ENCODE peak calls at places on chromosome 15, in four cellular contexts. D is cardiac muscle cell, N is heart left ventricle, K is PC-3. A is an unnamed sample.

GRCh38 chr15:91915576-91915975 is 62.1 kb downstream of the SLCO3A1 start:
- DNase-seq in D (no peak), N (no peak), K (no peak), A (no peak)

GRCh38 chr15:88980498-88980897 is 67.3 kb upstream of the MFGE8 start:
- DNase-seq in D (no peak), N (no peak), K (no peak), A (no peak)

GRCh38 chr15:81133782-81134461 is at the start of gene CFAP161:
- DNase-seq in D (peak), N (peak), K (no peak), A (peak)

GRCh38 chr15:71756574-71757352 is 53.6 kb upstream of the NR2E3 start:
- DNase-seq in D (no peak), N (no peak), K (no peak), A (no peak)

GRCh38 chr15:70244978-70245542 is 147.3 kb upstream of the TLE3 start:
- DNase-seq in D (no peak), N (no peak), K (no peak), A (no peak)

GRCh38 chr15:70095387-70096214 is 2.1 kb downstream of the TLE3 start:
- DNase-seq in D (peak), N (peak), K (peak), A (no peak)

GRCh38 chr15:40242671-40243070 is 3.8 kb downstream of the PAK6 start:
- DNase-seq in D (no peak), N (no peak), K (no peak), A (no peak)

GRCh38 chr15:77859491-77860060 is 217.9 kb downstream of the TBC1D2B start:
- DNase-seq in D (no peak), N (no peak), K (no peak), A (no peak)

GRCh38 chr15:25175033-25175788 is 220.4 kb downstream of the SNRPN start:
- DNase-seq in D (no peak), N (peak), K (no peak), A (no peak)

GRCh38 chr15:91338763-91339162 is 238.7 kb downstream of the SV2B start:
- DNase-seq in D (peak), N (no peak), K (peak), A (peak)

GRCh38 chr15:60384052-60384451 is 13.7 kb downstream of the ANXA2 start:
- DNase-seq in D (peak), N (no peak), K (no peak), A (peak)

GRCh38 chr15:60385620-60386552 is 11.9 kb downstream of the ANXA2 start:
- DNase-seq in D (no peak), N (no peak), K (no peak), A (peak)

GRCh38 chr15:60387321-60387720 is 10.5 kb downstream of the ANXA2 start:
- DNase-seq in D (no peak), N (no peak), K (no peak), A (no peak)

GRCh38 chr15:60383008-60383694 is 14.6 kb downstream of the ANXA2 start:
- DNase-seq in D (no peak), N (no peak), K (no peak), A (no peak)

DNA sequence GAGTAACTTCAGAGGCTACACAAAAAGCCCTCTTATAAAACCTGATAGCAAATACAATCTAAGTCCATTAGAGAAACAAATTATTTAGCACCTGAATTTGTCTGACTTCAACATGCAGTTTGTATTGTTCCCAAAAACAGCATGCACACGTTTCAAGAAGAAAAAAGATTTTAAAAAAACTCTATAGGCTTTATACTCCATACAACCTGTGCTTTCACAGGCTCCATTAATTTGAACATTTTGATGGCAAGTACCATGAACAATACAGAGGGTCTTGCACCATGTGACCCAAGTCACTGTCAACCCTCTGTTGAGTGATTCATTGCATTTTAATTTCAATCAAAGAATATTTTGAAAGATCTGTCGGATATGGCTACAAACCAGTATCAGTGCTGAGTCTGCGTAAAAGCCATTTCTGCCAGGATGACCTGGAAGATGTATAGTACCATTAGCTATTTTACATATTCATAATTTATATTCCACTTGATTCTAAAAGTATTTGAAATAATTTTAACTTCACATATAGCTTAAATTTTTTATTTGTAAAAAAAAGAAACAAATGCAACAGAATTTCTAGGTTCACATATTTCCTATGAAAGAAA is 13.2 kb downstream of the ANXA2 start:
- DNase-seq in D (no peak), N (no peak), K (no peak), A (no peak)
- H3K4me3 ChIP-seq in D (no peak), N (no peak), K (no peak), A (no peak)

GRCh38 chr15:59540654-59541053 is 70.9 kb upstream of the GCNT3 start:
- DNase-seq in D (no peak), N (no peak), K (no peak), A (no peak)

GRCh38 chr15:59545573-59545972 is 66.0 kb upstream of the GCNT3 start:
- DNase-seq in D (no peak), N (no peak), K (no peak), A (no peak)

GRCh38 chr15:59539799-59540198 is 71.8 kb upstream of the GCNT3 start:
- DNase-seq in D (no peak), N (no peak), K (peak), A (peak)

GRCh38 chr15:59541750-59542149 is 69.8 kb upstream of the GCNT3 start:
- DNase-seq in D (no peak), N (no peak), K (no peak), A (no peak)

GRCh38 chr15:59543721-59544547 is 67.6 kb upstream of the GCNT3 start:
- DNase-seq in D (no peak), N (no peak), K (no peak), A (no peak)
- H3K4me3 ChIP-seq in D (no peak), N (no peak), K (no peak), A (no peak)

DNA sequence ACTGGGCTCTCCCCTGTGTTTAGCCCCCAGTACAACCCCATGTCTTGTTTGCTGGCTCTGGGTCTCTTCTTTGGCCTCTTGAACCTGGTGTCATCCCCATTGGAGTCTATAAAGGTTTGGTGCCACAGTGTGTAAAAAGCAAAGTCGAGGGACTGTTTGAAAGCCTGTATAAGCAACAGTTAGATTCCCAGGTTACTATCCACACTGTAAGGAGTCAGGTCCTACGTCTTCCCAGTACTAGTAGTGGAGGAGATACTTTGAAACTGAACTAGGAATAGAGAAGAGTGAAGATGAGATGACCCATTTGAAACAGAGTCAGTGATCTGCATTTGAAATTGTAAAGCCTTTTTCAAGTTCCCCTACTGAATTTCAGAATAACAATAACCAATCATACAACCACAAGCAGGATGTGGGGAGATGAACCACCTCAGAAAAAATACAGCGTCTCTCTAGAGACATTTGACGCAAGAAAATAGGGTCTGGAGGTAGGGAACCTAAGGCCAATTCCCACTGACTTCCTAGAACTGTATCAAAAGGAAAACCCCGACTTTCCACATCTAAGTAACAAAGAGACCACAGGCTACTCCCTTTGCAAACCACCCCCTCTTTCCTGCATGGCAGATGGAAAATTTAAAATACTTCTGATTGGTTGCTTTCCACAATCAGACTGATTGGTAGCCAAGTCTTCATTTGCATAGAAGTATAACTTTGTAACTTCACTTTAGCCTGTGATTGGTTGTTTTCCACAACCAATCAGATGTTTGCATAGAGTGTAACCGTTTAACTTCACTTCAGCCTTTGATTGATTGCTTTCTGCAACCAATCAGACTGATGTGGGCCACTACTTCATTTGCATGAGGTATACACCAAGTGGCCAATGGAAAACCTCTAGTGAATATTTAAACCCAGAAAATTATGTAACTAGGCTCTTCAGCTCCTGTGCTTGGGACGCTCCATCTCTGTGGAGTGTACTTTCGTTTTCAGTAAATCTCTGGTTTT is 49.9 kb upstream of the NEDD4 start:
- DNase-seq in D (no peak), N (no peak), K (no peak), A (peak)
- H3K4me3 ChIP-seq in D (no peak), N (no peak), K (no peak), A (no peak)

GRCh38 chr15:75044258-75044878 is 21.0 kb downstream of the PPCDC start:
- DNase-seq in D (no peak), N (no peak), K (no peak), A (no peak)
- H3K4me3 ChIP-seq in D (no peak), N (no peak), K (no peak), A (no peak)

GRCh38 chr15:85016275-85016674 is 34.6 kb downstream of the PDE8A start:
- DNase-seq in D (no peak), N (no peak), K (no peak), A (no peak)

GRCh38 chr15:85011210-85011571 is 29.5 kb downstream of the PDE8A start:
- DNase-seq in D (no peak), N (no peak), K (no peak), A (no peak)

GRCh38 chr15:85010472-85011209 is 29.0 kb downstream of the PDE8A start:
- DNase-seq in D (peak), N (no peak), K (no peak), A (peak)

GRCh38 chr15:85013785-85014184 is 32.1 kb downstream of the PDE8A start:
- DNase-seq in D (no peak), N (no peak), K (no peak), A (no peak)

GRCh38 chr15:85014932-85015331 is 33.3 kb downstream of the PDE8A start:
- DNase-seq in D (no peak), N (no peak), K (no peak), A (no peak)
- H3K4me3 ChIP-seq in D (no peak), N (no peak), K (no peak), A (no peak)

DNA sequence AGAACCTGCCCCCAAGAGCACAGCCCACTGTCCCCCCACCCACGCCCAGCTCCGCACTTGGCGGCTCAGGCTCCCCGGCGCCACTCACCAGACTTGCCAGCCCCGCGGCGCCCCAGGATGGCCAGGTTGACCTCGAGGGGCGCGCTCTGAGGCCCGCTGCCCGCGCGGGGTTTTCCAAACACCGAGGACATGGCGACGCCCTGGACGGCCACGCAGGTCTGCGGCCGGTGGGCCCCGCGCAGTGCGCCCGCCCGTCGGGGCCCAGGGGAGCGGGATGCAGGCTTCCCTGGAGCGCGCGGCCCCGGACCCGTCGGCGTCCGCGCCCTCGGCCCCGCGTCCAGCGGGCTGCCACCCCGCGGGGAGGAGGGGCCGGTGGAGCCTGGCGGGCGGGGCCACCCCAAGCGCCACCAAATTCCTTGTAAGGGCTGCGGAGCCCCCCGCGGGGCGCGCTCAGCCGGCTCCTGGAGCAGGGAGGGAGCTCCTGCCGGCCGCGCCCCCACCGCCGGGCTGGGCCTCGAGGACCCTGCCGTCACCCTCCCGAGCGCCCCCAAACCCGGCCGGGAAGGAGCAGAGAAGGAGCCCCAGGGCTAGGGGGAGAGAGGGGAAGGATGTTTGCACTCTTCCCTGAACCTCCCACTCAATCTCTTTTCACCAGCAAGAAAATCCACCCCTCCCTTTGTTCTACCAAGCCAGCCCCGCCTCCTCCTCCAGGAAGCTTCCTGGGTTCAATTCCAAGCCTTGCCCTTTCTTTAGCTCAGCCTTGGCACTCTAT is at the start of gene RASL12:
- DNase-seq in D (no peak), N (peak), K (no peak), A (no peak)
- H3K4me3 ChIP-seq in D (peak), N (peak), K (no peak), A (peak)

A was measured in fibroblast of mammary gland.